ENCODE peak calls at places on chromosomes 11 and 22, in five cellular contexts. H is stomach, G is colonic mucosa, L is H9, V is aorta. R is an unnamed sample. For H3K4me1, the result is how much of the 10 kb centered on the place peaks cover.

GRCh38 chr11:8310743-8311298 is 47.1 kb upstream of the LMO1 start:
- DNase-seq in V (no peak), G (no peak), L (no peak), H (no peak), R (no peak)

GRCh38 chr11:86592659-86593451 is 79.6 kb downstream of the ME3 start:
- DNase-seq in H (peak), G (peak), L (no peak), V (peak), R (peak)

GRCh38 chr11:100686476-100686875 is 612 bp upstream of the ARHGAP42 start:
- DNase-seq in L (peak), G (no peak), V (no peak), H (no peak), R (no peak)

GRCh38 chr22:38850941-38851849 is 7.4 kb upstream of the NPTXR start:
- DNase-seq in H (no peak), V (peak), L (no peak), G (no peak), R (no peak)

GRCh38 chr22:36589856-36590255 is 60.9 kb upstream of the EIF3D start:
- DNase-seq in H (no peak), V (no peak), L (no peak), G (no peak), R (no peak)

GRCh38 chr11:64566042-64566914 is 24.7 kb upstream of the SLC22A12 start:
- DNase-seq in L (peak), H (peak), G (peak), V (no peak), R (peak)

GRCh38 chr22:20671409-20672081 is 102.4 kb upstream of the SERPIND1 start:
- DNase-seq in G (no peak), H (no peak), V (no peak), L (no peak), R (no peak)

GRCh38 chr11:73260127-73260457 is 12.0 kb upstream of the P2RY6 start:
- DNase-seq in H (peak), L (peak), G (no peak), V (no peak), R (no peak)

GRCh38 chr22:20881231-20881630 is 22.4 kb downstream of the SNAP29 start:
- DNase-seq in V (peak), G (no peak), H (peak), L (no peak), R (no peak)

GRCh38 chr22:50060441-50061140 is 2.5 kb upstream of the TTLL8 start:
- DNase-seq in L (peak), H (no peak), G (no peak), V (no peak), R (no peak)

GRCh38 chr11:120334894-120335462 is 1.2 kb upstream of the ARHGEF12 start:
- DNase-seq in L (peak), H (peak), G (peak), V (no peak), R (peak)

GRCh38 chr11:73982595-73982989 is at the start of gene UCP2:
- DNase-seq in V (peak), G (no peak), L (peak), H (peak), R (peak)

GRCh38 chr11:47125083-47125482 is 51.6 kb downstream of the ARFGAP2 start:
- DNase-seq in L (no peak), H (no peak), V (no peak), G (no peak), R (no peak)

GRCh38 chr11:120027546-120028180 is 110.2 kb downstream of the TRIM29 start:
- DNase-seq in L (peak), V (no peak), H (no peak), G (peak), R (no peak)

GRCh38 chr11:96219981-96220623 is 122.9 kb downstream of the MAML2 start:
- DNase-seq in H (no peak), L (no peak), V (peak), G (no peak), R (no peak)

GRCh38 chr11:19595499-19595839 is 117.2 kb upstream of the NAV2 start:
- DNase-seq in H (no peak), V (no peak), L (no peak), G (no peak), R (no peak)

GRCh38 chr11:43924112-43924855 is 18.2 kb upstream of the C11orf96 start:
- DNase-seq in V (no peak), G (no peak), H (no peak), L (peak), R (no peak)

GRCh38 chr11:96459751-96460150 is 69.9 kb downstream of the JRKL start:
- DNase-seq in L (no peak), H (no peak), G (no peak), V (no peak), R (no peak)

GRCh38 chr11:77073328-77074001 is 6.7 kb downstream of the CAPN5 start:
- DNase-seq in G (peak), H (peak), L (peak), V (peak), R (peak)
- H3K4me1 ChIP-seq in G (half or more), H (half or more), L (under half), V (under half), R (under half)

DNA sequence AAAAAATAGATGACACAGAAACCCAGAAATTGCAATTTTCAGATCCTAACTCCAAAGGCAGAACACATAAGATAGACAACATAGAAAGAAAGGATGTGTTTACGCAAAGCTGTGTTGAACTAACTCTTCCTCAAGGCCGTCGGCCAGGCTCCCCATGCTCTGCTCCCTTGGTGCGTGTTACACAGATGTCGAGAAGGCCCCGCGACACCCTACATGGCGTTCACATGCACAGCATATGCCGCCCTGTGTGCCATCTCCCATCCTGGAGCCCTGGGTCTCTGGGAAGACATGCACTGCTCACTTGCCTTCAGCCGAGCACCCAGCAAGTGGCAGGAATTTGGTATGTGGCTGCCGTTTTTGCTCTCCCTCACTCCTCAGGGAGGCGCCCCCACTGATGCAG is 47.0 kb upstream of the ARFGAP3 start:
- DNase-seq in G (no peak), L (no peak), H (no peak), V (no peak), R (no peak)
- H3K4me1 ChIP-seq in G (under half), L (under half), H (half or more), V (under half), R (under half)

GRCh38 chr11:130187096-130187495 is 27.5 kb downstream of the ST14 start:
- DNase-seq in L (no peak), H (no peak), V (peak), G (no peak), R (no peak)

GRCh38 chr11:130189492-130190210 is 30.1 kb downstream of the ST14 start:
- DNase-seq in H (no peak), G (peak), V (peak), L (peak), R (no peak)

GRCh38 chr11:130190371-130190881 is 30.8 kb downstream of the ST14 start:
- DNase-seq in V (no peak), H (no peak), G (peak), L (no peak), R (no peak)

GRCh38 chr11:130188585-130189347 is 29.2 kb downstream of the ST14 start:
- DNase-seq in V (peak), H (no peak), L (no peak), G (no peak), R (no peak)

GRCh38 chr11:130188047-130188446 is 28.5 kb downstream of the ST14 start:
- DNase-seq in V (peak), L (no peak), H (no peak), G (no peak), R (no peak)
- H3K4me1 ChIP-seq in V (under half), L (under half), H (under half), G (under half), R (under half)

GRCh38 chr22:43006753-43007152 is 8.2 kb downstream of the PACSIN2 start:
- DNase-seq in V (no peak), G (no peak), L (no peak), H (no peak), R (peak)
- H3K4me1 ChIP-seq in V (under half), G (under half), L (under half), H (half or more), R (under half)

GRCh38 chr11:34426766-34427170 is 12.0 kb upstream of the CAT start:
- DNase-seq in H (no peak), L (no peak), V (no peak), G (no peak), R (no peak)
- H3K4me1 ChIP-seq in H (under half), L (under half), V (under half), G (under half), R (under half)

GRCh38 chr11:61832758-61833157 is 4.7 kb downstream of the FADS2 start:
- DNase-seq in G (no peak), L (no peak), V (no peak), H (peak), R (no peak)
- H3K4me1 ChIP-seq in G (under half), L (under half), V (under half), H (under half), R (under half)

GRCh38 chr11:33259869-33260268 is 2.7 kb downstream of the HIPK3 start:
- DNase-seq in G (no peak), H (no peak), V (no peak), L (no peak), R (no peak)
- H3K4me1 ChIP-seq in G (under half), H (half or more), V (under half), L (under half), R (under half)

DNA sequence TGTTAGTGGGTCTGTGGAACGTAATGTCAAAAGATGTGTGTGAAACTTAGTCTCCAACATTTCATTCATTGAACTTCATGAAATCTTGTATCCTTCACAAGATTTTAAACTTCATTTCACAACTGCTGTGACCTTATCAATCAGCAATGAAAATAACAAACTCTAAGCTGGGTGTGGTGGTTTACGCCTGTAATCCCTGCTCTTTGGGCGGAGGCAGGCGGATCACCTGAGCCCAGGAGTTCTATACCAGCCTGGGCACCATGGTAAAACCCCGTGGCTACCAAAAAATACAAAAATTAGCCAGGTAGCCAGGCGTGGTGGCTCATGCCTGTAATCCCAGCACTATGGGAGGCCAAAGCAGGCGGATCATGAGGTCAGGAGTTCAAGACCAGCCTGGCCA is 5.1 kb downstream of the CHKA start:
- DNase-seq in L (no peak), H (no peak), G (peak), V (no peak), R (no peak)
- H3K4me1 ChIP-seq in L (under half), H (half or more), G (under half), V (under half), R (under half)

DNA sequence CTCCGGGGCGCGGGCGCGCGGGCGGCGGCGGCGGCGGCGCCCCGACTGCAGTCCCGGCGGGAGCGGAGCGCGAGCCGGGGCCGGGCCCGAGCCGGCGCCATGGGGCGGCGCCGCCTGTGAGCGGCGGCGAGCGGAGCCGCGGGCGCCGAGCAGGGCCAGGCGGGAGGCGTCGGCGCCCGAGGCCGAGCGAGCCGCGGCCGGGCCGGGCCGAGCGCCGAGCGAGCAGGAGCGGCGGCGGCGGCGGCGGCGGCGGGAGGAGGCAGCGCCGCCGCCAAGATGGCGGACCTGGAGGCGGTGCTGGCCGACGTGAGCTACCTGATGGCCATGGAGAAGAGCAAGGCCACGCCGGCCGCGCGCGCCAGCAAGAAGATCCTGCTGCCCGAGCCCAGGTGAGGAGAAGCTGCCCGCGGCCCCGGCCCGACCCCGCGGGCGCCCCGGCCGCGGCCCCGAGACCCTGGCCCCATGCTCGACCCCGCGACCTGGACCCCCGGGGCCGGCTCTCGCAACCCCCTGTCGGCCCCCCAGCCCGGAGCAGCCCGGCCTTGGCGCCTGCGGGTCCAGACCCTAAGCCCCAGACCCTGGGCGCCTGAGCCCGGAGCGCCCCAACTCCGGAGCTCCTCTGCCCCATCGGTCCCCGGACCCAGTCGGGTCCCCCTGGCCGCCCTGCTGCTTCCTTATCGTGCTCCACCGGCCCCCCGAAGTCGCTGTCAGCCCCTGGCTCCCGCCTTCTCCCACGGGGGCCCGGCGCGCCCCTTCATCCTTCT is at the start of gene GRK2:
- DNase-seq in V (peak), H (peak), L (no peak), G (no peak), R (no peak)
- H3K4me1 ChIP-seq in V (under half), H (half or more), L (under half), G (under half), R (under half)

DNA sequence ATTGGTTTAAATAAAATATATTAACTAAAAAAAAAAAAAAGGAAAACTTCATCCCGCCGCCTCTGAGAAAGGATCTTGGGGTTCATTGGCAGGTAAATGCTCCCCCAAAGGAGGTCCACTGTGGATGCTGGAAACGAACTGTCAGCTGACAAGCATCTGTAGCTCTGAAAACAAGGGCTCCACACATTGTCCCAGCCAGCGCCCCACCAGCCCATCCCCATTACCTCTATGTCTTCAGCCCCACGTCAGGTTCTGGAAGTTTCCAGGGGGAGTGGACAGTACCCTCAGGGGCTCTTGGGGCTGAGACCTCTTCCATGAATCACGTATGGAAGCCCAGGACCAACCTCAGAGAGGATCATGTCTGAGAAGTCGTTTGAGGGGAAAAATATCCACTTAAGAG is 66.4 kb upstream of the WNT7B start:
- DNase-seq in V (peak), H (peak), L (no peak), G (no peak), R (no peak)
- H3K4me1 ChIP-seq in V (under half), H (half or more), L (under half), G (under half), R (under half)

R was measured in lung.